ENCODE peak calls at places on chromosome 21, in seven cellular contexts. D is PC-9; V is uterus; Q is mesenchymal stem cell; L is GM23338; I is GM23248; U is CD8-positive, alpha-beta memory T cell. M is an unnamed sample. For H3K36me3, the result is how much of the 10 kb centered on the place peaks cover.

GRCh38 chr21:20902998-20903397 is 95.2 kb upstream of the NCAM2 start:
- DNase-seq in D (no peak), V (no peak), Q (no peak), L (no peak), I (no peak), U (no peak), M (no peak)

GRCh38 chr21:26965567-26966359 is 1.1 kb downstream of the ADAMTS5 start:
- DNase-seq in D (no peak), V (peak), Q (peak), L (peak), I (peak), U (no peak), M (no peak)

GRCh38 chr21:26157842-26158241 is 12.7 kb downstream of the APP start:
- DNase-seq in D (no peak), V (no peak), Q (no peak), L (no peak), I (no peak), U (no peak), M (no peak)

GRCh38 chr21:40254540-40255455 is 387.6 kb downstream of the PCP4 start:
- DNase-seq in D (no peak), V (no peak), Q (no peak), L (no peak), I (no peak), U (no peak), M (no peak)

GRCh38 chr21:41725421-41726021 is 41.3 kb downstream of the RIPK4 start:
- DNase-seq in D (no peak), V (no peak), Q (no peak), L (peak), I (no peak), U (no peak), M (no peak)

GRCh38 chr21:28805885-28806284 is 186.8 kb downstream of the LTN1 start:
- DNase-seq in D (no peak), V (peak), Q (peak), L (no peak), I (peak), U (no peak), M (no peak)

GRCh38 chr21:40563845-40564717 is 282.9 kb downstream of the DSCAM start:
- DNase-seq in D (no peak), V (no peak), Q (no peak), L (no peak), I (no peak), U (no peak), M (no peak)

GRCh38 chr21:37582613-37583012 is 216.0 kb downstream of the DYRK1A start:
- DNase-seq in D (no peak), V (peak), Q (peak), L (peak), I (peak), U (no peak), M (peak)

GRCh38 chr21:26583737-26584136 is 10.7 kb upstream of the CYYR1 start:
- DNase-seq in D (no peak), V (no peak), Q (no peak), L (peak), I (no peak), U (no peak), M (no peak)

GRCh38 chr21:41207401-41208388 is 39.7 kb downstream of the BACE2 start:
- DNase-seq in D (no peak), V (peak), Q (no peak), L (no peak), I (peak), U (no peak), M (peak)

GRCh38 chr21:21860888-21861287 is 862.7 kb downstream of the NCAM2 start:
- DNase-seq in D (no peak), V (no peak), Q (peak), L (no peak), I (peak), U (no peak), M (no peak)

GRCh38 chr21:38182370-38182985 is 74.3 kb upstream of the KCNJ15 start:
- DNase-seq in D (no peak), V (no peak), Q (no peak), L (no peak), I (no peak), U (no peak), M (no peak)

GRCh38 chr21:25171438-25171837 is 435.8 kb downstream of the MRPL39 start:
- DNase-seq in D (no peak), V (no peak), Q (no peak), L (no peak), I (peak), U (no peak), M (no peak)

DNA sequence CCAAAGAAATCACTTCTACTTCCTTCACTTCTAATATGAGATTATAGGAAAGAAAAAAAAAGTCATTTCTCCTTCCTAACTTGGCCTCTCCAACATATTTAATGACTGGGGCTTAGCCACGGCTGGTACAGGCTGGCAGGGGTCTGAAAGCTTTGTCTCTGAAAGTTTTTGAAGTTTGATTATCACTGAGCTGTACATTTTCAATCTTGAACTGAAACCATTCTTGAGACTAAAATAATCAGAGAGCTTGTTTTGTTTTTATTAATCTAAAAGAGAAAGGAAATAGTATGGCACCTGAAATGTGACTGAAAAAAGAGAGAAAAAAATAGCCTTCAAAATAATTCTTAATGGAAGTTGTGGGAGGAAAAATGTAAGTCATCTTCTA is 3.8 kb upstream of the KRTAP19-8 start:
- DNase-seq in D (no peak), V (no peak), Q (no peak), L (no peak), I (no peak), U (no peak), M (no peak)
- H3K27ac ChIP-seq in D (no peak), V (no peak), Q (no peak), L (no peak), I (no peak), U (no peak), M (peak)

DNA sequence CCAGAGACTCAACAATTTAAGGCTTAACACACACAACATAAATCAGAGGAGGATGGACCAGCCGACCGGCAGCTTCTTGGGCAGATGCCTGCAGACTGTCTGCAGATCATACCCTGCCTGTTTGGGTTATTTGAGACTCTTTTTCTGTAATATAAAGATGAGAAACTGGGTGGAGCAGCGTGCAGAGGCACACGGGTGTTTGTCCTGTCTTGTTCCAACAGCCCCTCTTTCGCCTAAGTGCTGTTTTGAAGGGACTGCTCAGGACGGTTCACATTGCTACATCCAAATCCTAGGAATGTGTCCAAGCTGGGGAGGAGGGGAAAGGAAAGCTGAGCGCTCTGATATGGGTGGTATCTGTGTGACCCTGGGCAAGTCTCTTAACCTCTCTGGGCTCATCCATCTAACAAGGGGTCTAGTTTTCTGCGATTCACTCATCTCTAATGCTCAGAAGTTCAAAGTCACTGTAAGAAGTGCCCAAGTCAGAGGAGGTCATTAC is 149.9 kb downstream of the CLIC6 start:
- DNase-seq in D (no peak), V (no peak), Q (no peak), L (no peak), I (no peak), U (no peak), M (no peak)
- H3K36me3 ChIP-seq in D (under half), V (under half), Q (half or more), L (under half), I (half or more), U (under half), M (under half)

GRCh38 chr21:44927587-44928461 is 7.1 kb upstream of the ITGB2 start:
- DNase-seq in D (peak), V (no peak), Q (peak), L (no peak), I (peak), U (peak), M (no peak)
- H3K27ac ChIP-seq in D (peak), V (no peak), Q (peak), L (no peak), I (peak), U (peak), M (no peak)

DNA sequence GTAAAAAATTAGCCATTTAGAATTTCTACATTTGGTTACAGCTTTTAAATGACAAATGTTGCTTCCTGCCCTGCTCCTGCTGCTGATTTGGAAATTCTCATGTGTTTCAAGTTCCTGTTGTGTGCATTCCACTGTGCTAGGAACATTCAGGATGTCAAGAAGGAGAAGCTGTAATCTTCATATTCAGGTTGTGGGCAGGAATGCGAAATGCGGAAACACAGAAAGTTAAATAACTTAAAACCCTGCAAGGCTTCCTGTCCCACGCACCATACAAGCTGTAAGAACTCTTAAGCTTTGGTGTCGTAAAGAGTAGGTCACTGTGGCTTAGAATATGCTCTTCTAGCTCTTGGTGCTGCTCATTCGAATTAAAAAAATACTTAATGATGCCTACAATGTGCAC is 52.6 kb downstream of the S100B start:
- DNase-seq in D (no peak), V (no peak), Q (no peak), L (no peak), I (no peak), U (no peak), M (no peak)
- H3K36me3 ChIP-seq in D (under half), V (under half), Q (half or more), L (under half), I (under half), U (under half), M (under half)

GRCh38 chr21:45436371-45437040 is 31.5 kb downstream of the COL18A1 start:
- DNase-seq in D (no peak), V (no peak), Q (no peak), L (no peak), I (no peak), U (no peak), M (no peak)
- H3K27ac ChIP-seq in D (no peak), V (peak), Q (no peak), L (peak), I (no peak), U (no peak), M (no peak)

GRCh38 chr21:34889537-34890257 is 159.4 kb downstream of the RUNX1 start:
- DNase-seq in D (peak), V (peak), Q (peak), L (peak), I (peak), U (peak), M (peak)

GRCh38 chr21:34889287-34889536 is 159.9 kb downstream of the RUNX1 start:
- DNase-seq in D (no peak), V (peak), Q (peak), L (peak), I (peak), U (no peak), M (peak)

GRCh38 chr21:34888569-34889286 is 160.4 kb downstream of the RUNX1 start:
- DNase-seq in D (peak), V (peak), Q (peak), L (peak), I (peak), U (peak), M (peak)

GRCh38 chr21:34886554-34887385 is 162.3 kb downstream of the RUNX1 start:
- DNase-seq in D (no peak), V (no peak), Q (peak), L (peak), I (peak), U (no peak), M (peak)

GRCh38 chr21:34887729-34888568 is 161.2 kb downstream of the RUNX1 start:
- DNase-seq in D (peak), V (peak), Q (peak), L (peak), I (peak), U (peak), M (peak)
- H3K36me3 ChIP-seq in D (under half), V (under half), Q (under half), L (under half), I (under half), U (under half), M (under half)

DNA sequence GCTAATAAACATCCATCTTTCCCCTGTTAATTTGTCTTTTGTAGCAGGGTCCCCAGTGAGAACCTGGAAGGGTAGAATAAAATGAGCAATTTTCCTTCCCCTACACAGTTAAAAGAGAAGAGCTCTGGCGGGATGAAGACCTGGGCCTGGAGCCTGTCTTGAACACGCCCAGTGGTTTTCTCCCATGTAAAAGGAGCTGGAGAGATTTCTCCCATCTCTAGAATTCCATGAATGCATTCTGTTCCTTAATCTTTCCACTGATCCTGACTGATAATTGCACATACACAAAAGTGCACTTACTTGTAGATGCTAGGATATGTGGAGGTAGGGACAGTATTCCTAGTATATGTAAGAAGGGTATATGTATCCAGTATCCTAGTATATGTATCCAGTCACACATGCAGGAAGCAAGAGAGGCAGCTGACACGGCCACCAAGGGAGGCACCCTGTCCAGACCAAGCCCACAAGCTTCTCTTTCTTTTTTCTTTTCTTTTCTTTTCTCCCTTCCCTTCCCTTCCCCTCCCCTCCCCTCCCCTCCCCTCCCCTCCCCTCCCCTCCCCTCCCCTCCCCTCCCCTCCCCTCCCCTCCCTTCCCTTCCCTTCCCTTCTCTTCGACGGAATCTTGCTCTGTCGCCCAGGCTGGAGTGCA is 11.9 kb upstream of the PKNOX1 start:
- DNase-seq in D (no peak), V (no peak), Q (no peak), L (no peak), I (no peak), U (no peak), M (no peak)
- H3K27ac ChIP-seq in D (no peak), V (no peak), Q (no peak), L (peak), I (no peak), U (no peak), M (no peak)

GRCh38 chr21:45265721-45266517 is 21.8 kb downstream of the POFUT2 start:
- DNase-seq in D (no peak), V (no peak), Q (no peak), L (no peak), I (no peak), U (no peak), M (no peak)
- H3K36me3 ChIP-seq in D (under half), V (under half), Q (half or more), L (under half), I (under half), U (under half), M (under half)

GRCh38 chr21:33839167-33839716 is 76.4 kb downstream of the ATP5PO start:
- DNase-seq in D (no peak), V (no peak), Q (no peak), L (peak), I (no peak), U (no peak), M (no peak)

GRCh38 chr21:33831962-33832659 is 83.5 kb downstream of the ATP5PO start:
- DNase-seq in D (no peak), V (no peak), Q (no peak), L (no peak), I (no peak), U (no peak), M (no peak)

GRCh38 chr21:33835920-33836319 is 79.7 kb downstream of the ATP5PO start:
- DNase-seq in D (no peak), V (no peak), Q (no peak), L (no peak), I (no peak), U (no peak), M (no peak)

GRCh38 chr21:33836408-33836807 is 79.2 kb downstream of the ATP5PO start:
- DNase-seq in D (no peak), V (no peak), Q (no peak), L (no peak), I (no peak), U (no peak), M (no peak)

GRCh38 chr21:33834801-33835500 is 80.7 kb downstream of the ATP5PO start:
- DNase-seq in D (no peak), V (no peak), Q (no peak), L (no peak), I (no peak), U (no peak), M (no peak)
- H3K27ac ChIP-seq in D (no peak), V (no peak), Q (peak), L (no peak), I (no peak), U (no peak), M (no peak)

M was measured in MM.1S.